ENCODE peak calls at places on chromosomes 7 and 10, in four cellular contexts. S is A549, K is K562, W is GM12878. U is an unnamed sample.
A peak's percentile ranks its signal among the peaks of the same experiment; 100 is the strongest.

GRCh38 chr10:58048936-58049335 is 218.8 kb downstream of the IPMK start:
- DNase-seq in W (no peak), S (no peak), K (no peak), U (no peak)

GRCh38 chr10:31036209-31036608 is 4.5 kb upstream of the ZNF438 start:
- DNase-seq in S (no peak), W (no peak), K (no peak), U (peak; percentile 55)

GRCh38 chr10:34535872-34536271 is 279.2 kb downstream of the PARD3 start:
- DNase-seq in W (no peak), K (no peak), S (no peak), U (no peak)

GRCh38 chr7:17090751-17091150 is 207.7 kb upstream of the AHR start:
- DNase-seq in K (no peak), S (no peak), W (no peak), U (peak; percentile 86)

GRCh38 chr7:92841192-92841591 is 4.8 kb upstream of the CDK6 start:
- DNase-seq in K (no peak), W (no peak), S (no peak), U (peak; percentile 29)

GRCh38 chr10:128471151-128471550 is 344.9 kb upstream of the MKI67 start:
- DNase-seq in W (no peak), K (no peak), S (no peak), U (no peak)

GRCh38 chr10:130017631-130018022 is 53.6 kb upstream of the EBF3 start:
- DNase-seq in W (no peak), S (no peak), K (no peak), U (no peak)

GRCh38 chr10:114877301-114877644 is 55.7 kb downstream of the FHIP2A start:
- DNase-seq in S (no peak), K (no peak), W (no peak), U (no peak)

GRCh38 chr7:26413007-26413691 is 121.5 kb downstream of the SNX10 start:
- DNase-seq in S (no peak), W (no peak), K (no peak), U (no peak)

GRCh38 chr7:141754939-141755338 is 9.0 kb upstream of the TAS2R3 start:
- DNase-seq in S (no peak), K (peak; percentile 55), W (no peak), U (no peak)

GRCh38 chr7:153193144-153193595 is 433.6 kb downstream of the ACTR3B start:
- DNase-seq in K (peak; percentile 76), S (peak; percentile 37), W (no peak), U (no peak)

GRCh38 chr10:10796061-10796773 is 221.5 kb upstream of the CELF2 start:
- DNase-seq in S (no peak), W (no peak), K (no peak), U (peak; percentile 38)

GRCh38 chr7:18320971-18321567 is 174.5 kb upstream of the HDAC9 start:
- DNase-seq in W (no peak), K (peak; percentile 22), S (peak; percentile 17), U (peak; percentile 58)

GRCh38 chr7:142898377-142899235 is 13.1 kb upstream of the TRPV6 start:
- DNase-seq in K (no peak), S (no peak), W (no peak), U (no peak)

GRCh38 chr7:105524840-105525239 is 2.8 kb upstream of the PUS7 start:
- DNase-seq in S (no peak), K (no peak), W (no peak), U (no peak)

GRCh38 chr7:142571581-142571980 is 177.7 kb upstream of the PRSS1 start:
- DNase-seq in K (no peak), W (no peak), S (no peak), U (peak; percentile 59)

GRCh38 chr7:51602321-51602720 is 285.7 kb upstream of the COBL start:
- DNase-seq in S (no peak), K (no peak), W (no peak), U (no peak)

GRCh38 chr7:25456467-25457171 is 228.3 kb upstream of the NPVF start:
- DNase-seq in K (no peak), S (no peak), W (no peak), U (no peak)

GRCh38 chr7:94295805-94296204 is 98.9 kb upstream of the COL1A2 start:
- DNase-seq in K (no peak), W (no peak), S (peak; percentile 18), U (peak; percentile 85)

GRCh38 chr10:24969732-24970330 is 17.4 kb upstream of the PRTFDC1 start:
- DNase-seq in W (no peak), K (no peak), S (no peak), U (no peak)
- TF ChIP-seq ELK1 in W (no peak), K (no peak), S (no peak), U (no peak)

GRCh38 chr10:111151595-111151994 is 74.8 kb downstream of the ADRA2A start:
- DNase-seq in S (no peak), K (no peak), W (no peak), U (no peak)
- TF ChIP-seq ELK1 in S (no peak), K (no peak), W (no peak), U (no peak)

GRCh38 chr10:72261323-72262018 is 12.3 kb upstream of the DDIT4 start:
- DNase-seq in S (no peak), K (peak; percentile 70), W (peak; percentile 90), U (no peak)
- TF ChIP-seq ELK1 in S (no peak), K (no peak), W (peak; percentile 22), U (no peak)

DNA sequence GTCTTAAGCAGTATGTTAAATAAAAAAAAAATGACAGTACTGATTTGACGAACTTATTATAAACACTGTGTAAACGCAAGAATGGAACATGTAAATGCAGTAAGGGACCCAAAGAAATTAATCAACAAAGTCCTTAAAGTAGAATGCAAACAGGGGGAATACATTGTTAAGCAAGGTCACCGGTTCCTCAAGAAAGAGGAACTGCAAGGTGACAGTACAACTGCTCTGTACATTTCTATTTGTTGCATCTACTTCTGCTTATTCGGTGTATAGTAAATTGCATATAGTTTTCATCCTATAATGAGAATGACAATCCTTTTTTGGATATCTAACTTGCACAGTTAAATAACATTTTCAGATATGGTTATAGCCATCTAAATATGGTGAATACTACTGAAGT is 387.0 kb upstream of the SEMA3D start:
- DNase-seq in W (no peak), S (no peak), K (no peak), U (no peak)
- TF ChIP-seq ELK1 in W (no peak), S (no peak), K (no peak), U (no peak)